ENCODE peak calls at places on chromosomes 3 and 15, in four cellular contexts. E is WERI-Rb-1, V is heart left ventricle, M is NT2/D1. Y is an unnamed sample.

GRCh38 chr15:93894438-93894837 is 336.9 kb upstream of the MCTP2 start:
- DNase-seq in E (no peak), M (no peak), V (no peak), Y (no peak)

GRCh38 chr15:35381328-35381727 is 164.6 kb downstream of the DPH6 start:
- DNase-seq in E (no peak), M (no peak), V (no peak), Y (no peak)

GRCh38 chr3:9124725-9125124 is 124.7 kb downstream of the SRGAP3 start:
- DNase-seq in M (no peak), V (no peak), E (no peak), Y (no peak)

GRCh38 chr3:167350245-167350862 is 29.7 kb downstream of the ZBBX start:
- DNase-seq in E (peak), V (no peak), M (peak), Y (no peak)

GRCh38 chr3:69319652-69320051 is 66.2 kb downstream of the FRMD4B start:
- DNase-seq in M (no peak), E (no peak), V (no peak), Y (no peak)

GRCh38 chr3:13066236-13066635 is 7.0 kb downstream of the IQSEC1 start:
- DNase-seq in M (no peak), E (no peak), V (no peak), Y (no peak)

GRCh38 chr3:136804164-136804563 is 14.8 kb upstream of the SLC35G2 start:
- DNase-seq in V (no peak), M (no peak), E (no peak), Y (no peak)

GRCh38 chr3:179015551-179016020 is 56.0 kb downstream of the ZMAT3 start:
- DNase-seq in M (peak), V (peak), E (peak), Y (peak)

GRCh38 chr3:27171113-27171512 is 198.1 kb downstream of the NEK10 start:
- DNase-seq in V (no peak), E (no peak), M (no peak), Y (no peak)

GRCh38 chr3:48469046-48469915 is 22.7 kb downstream of the ATRIP start:
- DNase-seq in V (no peak), M (no peak), E (no peak), Y (no peak)

GRCh38 chr15:39312984-39313383 is 267.9 kb upstream of the THBS1 start:
- DNase-seq in V (peak), M (no peak), E (peak), Y (no peak)

GRCh38 chr3:5138214-5138981 is 16.3 kb downstream of the ARL8B start:
- DNase-seq in M (no peak), V (no peak), E (no peak), Y (no peak)

GRCh38 chr3:46881819-46882376 is 4.4 kb downstream of the PTH1R start:
- DNase-seq in E (peak), V (no peak), M (no peak), Y (no peak)

GRCh38 chr15:66921319-66921718 is 144.1 kb upstream of the SMAD3 start:
- DNase-seq in M (no peak), V (no peak), E (no peak), Y (no peak)

Y was measured in NCI-H187 treated with DMSO at 0.1 percent for 48 hours.